ENCODE peak calls at places on chromosomes 12 and 14, in seven cellular contexts. One of them, this sample, is unnamed.

GRCh38 chr12:40662366-40662765 is 29.9 kb upstream of the CNTN1 start:
- DNase-seq in cerebellar cortex: no peak
- DNase-seq in stimulated activated CD4-positive, alpha-beta T cell treated with anti-CD3 and anti-CD28 coated beads, Interleukin-1b, Interleukin-23, amount 100 ng/mL, for 24 hours: no peak
- DNase-seq in fibroblast of the conjunctiva: no peak
- DNase-seq in Right ventricle myocardium inferior: no peak
- DNase-seq in fibroblast of the aortic adventitia: no peak
- DNase-seq in activated T-cell treated with anti-CD3 and anti-CD28 coated beads for 24 hours: no peak
- DNase-seq in this sample: no peak

GRCh38 chr12:81759215-81759991 is at the start of gene PPFIA2:
- DNase-seq in Right ventricle myocardium inferior: peak; percentile 60
- DNase-seq in fibroblast of the aortic adventitia: peak; percentile 22
- DNase-seq in fibroblast of the conjunctiva: peak; percentile 16
- DNase-seq in stimulated activated CD4-positive, alpha-beta T cell treated with anti-CD3 and anti-CD28 coated beads, Interleukin-1b, Interleukin-23, amount 100 ng/mL, for 24 hours: no peak
- DNase-seq in cerebellar cortex: peak; percentile 81
- DNase-seq in activated T-cell treated with anti-CD3 and anti-CD28 coated beads for 24 hours: no peak
- DNase-seq in this sample: no peak

GRCh38 chr14:56199095-56199975 is 81.1 kb downstream of the PELI2 start:
- DNase-seq in cerebellar cortex: no peak
- DNase-seq in fibroblast of the conjunctiva: peak; percentile 94
- DNase-seq in fibroblast of the aortic adventitia: peak; percentile 94
- DNase-seq in Right ventricle myocardium inferior: no peak
- DNase-seq in stimulated activated CD4-positive, alpha-beta T cell treated with anti-CD3 and anti-CD28 coated beads, Interleukin-1b, Interleukin-23, amount 100 ng/mL, for 24 hours: no peak
- DNase-seq in activated T-cell treated with anti-CD3 and anti-CD28 coated beads for 24 hours: no peak
- DNase-seq in this sample: peak; percentile 91

GRCh38 chr14:90355540-90356518 is 24.1 kb upstream of the NRDE2 start:
- DNase-seq in fibroblast of the aortic adventitia: peak; percentile 16
- DNase-seq in activated T-cell treated with anti-CD3 and anti-CD28 coated beads for 24 hours: no peak
- DNase-seq in cerebellar cortex: no peak
- DNase-seq in Right ventricle myocardium inferior: no peak
- DNase-seq in stimulated activated CD4-positive, alpha-beta T cell treated with anti-CD3 and anti-CD28 coated beads, Interleukin-1b, Interleukin-23, amount 100 ng/mL, for 24 hours: no peak
- DNase-seq in fibroblast of the conjunctiva: no peak
- DNase-seq in this sample: no peak

GRCh38 chr12:75444444-75445136 is 36.0 kb upstream of the GLIPR1 start:
- DNase-seq in activated T-cell treated with anti-CD3 and anti-CD28 coated beads for 24 hours: no peak
- DNase-seq in fibroblast of the conjunctiva: no peak
- DNase-seq in Right ventricle myocardium inferior: no peak
- DNase-seq in stimulated activated CD4-positive, alpha-beta T cell treated with anti-CD3 and anti-CD28 coated beads, Interleukin-1b, Interleukin-23, amount 100 ng/mL, for 24 hours: no peak
- DNase-seq in fibroblast of the aortic adventitia: peak; percentile 65
- DNase-seq in cerebellar cortex: no peak
- DNase-seq in this sample: no peak

GRCh38 chr14:45085004-45085403 is 1.1 kb downstream of the PRPF39 start:
- DNase-seq in fibroblast of the conjunctiva: no peak
- DNase-seq in fibroblast of the aortic adventitia: peak; percentile 61
- DNase-seq in Right ventricle myocardium inferior: no peak
- DNase-seq in stimulated activated CD4-positive, alpha-beta T cell treated with anti-CD3 and anti-CD28 coated beads, Interleukin-1b, Interleukin-23, amount 100 ng/mL, for 24 hours: no peak
- DNase-seq in cerebellar cortex: peak; percentile 6
- DNase-seq in activated T-cell treated with anti-CD3 and anti-CD28 coated beads for 24 hours: no peak
- DNase-seq in this sample: no peak

GRCh38 chr12:2112401-2112800 is 59.6 kb downstream of the CACNA1C start:
- DNase-seq in stimulated activated CD4-positive, alpha-beta T cell treated with anti-CD3 and anti-CD28 coated beads, Interleukin-1b, Interleukin-23, amount 100 ng/mL, for 24 hours: no peak
- DNase-seq in Right ventricle myocardium inferior: no peak
- DNase-seq in fibroblast of the conjunctiva: no peak
- DNase-seq in cerebellar cortex: peak; percentile 41
- DNase-seq in fibroblast of the aortic adventitia: no peak
- DNase-seq in activated T-cell treated with anti-CD3 and anti-CD28 coated beads for 24 hours: no peak
- DNase-seq in this sample: no peak

GRCh38 chr14:77609902-77610301 is 6.5 kb downstream of the SPTLC2 start:
- DNase-seq in Right ventricle myocardium inferior: no peak
- DNase-seq in fibroblast of the conjunctiva: no peak
- DNase-seq in fibroblast of the aortic adventitia: no peak
- DNase-seq in cerebellar cortex: no peak
- DNase-seq in activated T-cell treated with anti-CD3 and anti-CD28 coated beads for 24 hours: no peak
- DNase-seq in stimulated activated CD4-positive, alpha-beta T cell treated with anti-CD3 and anti-CD28 coated beads, Interleukin-1b, Interleukin-23, amount 100 ng/mL, for 24 hours: no peak
- DNase-seq in this sample: no peak

GRCh38 chr14:102862154-102862772 is 60.2 kb upstream of the AMN start:
- DNase-seq in fibroblast of the conjunctiva: no peak
- DNase-seq in activated T-cell treated with anti-CD3 and anti-CD28 coated beads for 24 hours: no peak
- DNase-seq in fibroblast of the aortic adventitia: no peak
- DNase-seq in cerebellar cortex: no peak
- DNase-seq in Right ventricle myocardium inferior: no peak
- DNase-seq in stimulated activated CD4-positive, alpha-beta T cell treated with anti-CD3 and anti-CD28 coated beads, Interleukin-1b, Interleukin-23, amount 100 ng/mL, for 24 hours: no peak
- DNase-seq in this sample: no peak

GRCh38 chr12:56120158-56120846 is 2.2 kb downstream of the ZC3H10 start:
- DNase-seq in fibroblast of the aortic adventitia: no peak
- DNase-seq in stimulated activated CD4-positive, alpha-beta T cell treated with anti-CD3 and anti-CD28 coated beads, Interleukin-1b, Interleukin-23, amount 100 ng/mL, for 24 hours: no peak
- DNase-seq in activated T-cell treated with anti-CD3 and anti-CD28 coated beads for 24 hours: no peak
- DNase-seq in fibroblast of the conjunctiva: no peak
- DNase-seq in Right ventricle myocardium inferior: no peak
- DNase-seq in cerebellar cortex: no peak
- DNase-seq in this sample: no peak

GRCh38 chr12:68342966-68343365 is 10.8 kb upstream of the MDM1 start:
- DNase-seq in Right ventricle myocardium inferior: no peak
- DNase-seq in fibroblast of the conjunctiva: no peak
- DNase-seq in stimulated activated CD4-positive, alpha-beta T cell treated with anti-CD3 and anti-CD28 coated beads, Interleukin-1b, Interleukin-23, amount 100 ng/mL, for 24 hours: no peak
- DNase-seq in cerebellar cortex: no peak
- DNase-seq in fibroblast of the aortic adventitia: no peak
- DNase-seq in activated T-cell treated with anti-CD3 and anti-CD28 coated beads for 24 hours: no peak
- DNase-seq in this sample: no peak

GRCh38 chr12:12561305-12562015 is 1.2 kb downstream of the DUSP16 start:
- DNase-seq in fibroblast of the aortic adventitia: peak; percentile 45
- DNase-seq in fibroblast of the conjunctiva: no peak
- DNase-seq in activated T-cell treated with anti-CD3 and anti-CD28 coated beads for 24 hours: peak; percentile 30
- DNase-seq in cerebellar cortex: peak; percentile 74
- DNase-seq in stimulated activated CD4-positive, alpha-beta T cell treated with anti-CD3 and anti-CD28 coated beads, Interleukin-1b, Interleukin-23, amount 100 ng/mL, for 24 hours: peak; percentile 11
- DNase-seq in Right ventricle myocardium inferior: peak; percentile 84
- DNase-seq in this sample: peak; percentile 24

GRCh38 chr12:55060470-55060869 is 40.7 kb downstream of the NEUROD4 start:
- DNase-seq in activated T-cell treated with anti-CD3 and anti-CD28 coated beads for 24 hours: peak; percentile 29
- DNase-seq in Right ventricle myocardium inferior: no peak
- DNase-seq in cerebellar cortex: no peak
- DNase-seq in fibroblast of the aortic adventitia: no peak
- DNase-seq in fibroblast of the conjunctiva: no peak
- DNase-seq in stimulated activated CD4-positive, alpha-beta T cell treated with anti-CD3 and anti-CD28 coated beads, Interleukin-1b, Interleukin-23, amount 100 ng/mL, for 24 hours: peak; percentile 30
- DNase-seq in this sample: no peak

GRCh38 chr14:88321692-88322504 is 1.2 kb downstream of the KCNK10 start:
- DNase-seq in fibroblast of the aortic adventitia: no peak
- DNase-seq in activated T-cell treated with anti-CD3 and anti-CD28 coated beads for 24 hours: no peak
- DNase-seq in Right ventricle myocardium inferior: no peak
- DNase-seq in stimulated activated CD4-positive, alpha-beta T cell treated with anti-CD3 and anti-CD28 coated beads, Interleukin-1b, Interleukin-23, amount 100 ng/mL, for 24 hours: no peak
- DNase-seq in fibroblast of the conjunctiva: no peak
- DNase-seq in cerebellar cortex: peak; percentile 72
- DNase-seq in this sample: no peak

GRCh38 chr12:6553051-6553868 is 2.6 kb downstream of the IFFO1 start:
- DNase-seq in Right ventricle myocardium inferior: no peak
- DNase-seq in stimulated activated CD4-positive, alpha-beta T cell treated with anti-CD3 and anti-CD28 coated beads, Interleukin-1b, Interleukin-23, amount 100 ng/mL, for 24 hours: no peak
- DNase-seq in activated T-cell treated with anti-CD3 and anti-CD28 coated beads for 24 hours: no peak
- DNase-seq in fibroblast of the aortic adventitia: peak; percentile 86
- DNase-seq in cerebellar cortex: peak; percentile 61
- DNase-seq in fibroblast of the conjunctiva: peak; percentile 82
- DNase-seq in this sample: peak; percentile 92

GRCh38 chr14:54362759-54363437 is 33.9 kb upstream of the CDKN3 start:
- DNase-seq in fibroblast of the conjunctiva: no peak
- DNase-seq in Right ventricle myocardium inferior: no peak
- DNase-seq in stimulated activated CD4-positive, alpha-beta T cell treated with anti-CD3 and anti-CD28 coated beads, Interleukin-1b, Interleukin-23, amount 100 ng/mL, for 24 hours: no peak
- DNase-seq in cerebellar cortex: no peak
- DNase-seq in activated T-cell treated with anti-CD3 and anti-CD28 coated beads for 24 hours: no peak
- DNase-seq in fibroblast of the aortic adventitia: no peak
- DNase-seq in this sample: no peak

GRCh38 chr14:100524933-100525243 is 62.3 kb downstream of the BEGAIN start:
- DNase-seq in fibroblast of the aortic adventitia: no peak
- DNase-seq in activated T-cell treated with anti-CD3 and anti-CD28 coated beads for 24 hours: no peak
- DNase-seq in fibroblast of the conjunctiva: no peak
- DNase-seq in cerebellar cortex: peak; percentile 51
- DNase-seq in stimulated activated CD4-positive, alpha-beta T cell treated with anti-CD3 and anti-CD28 coated beads, Interleukin-1b, Interleukin-23, amount 100 ng/mL, for 24 hours: no peak
- DNase-seq in Right ventricle myocardium inferior: no peak
- DNase-seq in this sample: no peak

GRCh38 chr14:21940887-21941855 is 267.6 kb upstream of the OR4E1 start:
- DNase-seq in fibroblast of the conjunctiva: peak; percentile 1
- DNase-seq in cerebellar cortex: peak; percentile 8
- DNase-seq in stimulated activated CD4-positive, alpha-beta T cell treated with anti-CD3 and anti-CD28 coated beads, Interleukin-1b, Interleukin-23, amount 100 ng/mL, for 24 hours: no peak
- DNase-seq in fibroblast of the aortic adventitia: no peak
- DNase-seq in Right ventricle myocardium inferior: no peak
- DNase-seq in activated T-cell treated with anti-CD3 and anti-CD28 coated beads for 24 hours: peak; percentile 13
- DNase-seq in this sample: no peak

GRCh38 chr12:85963322-85963721 is 89.2 kb downstream of the NTS start:
- DNase-seq in activated T-cell treated with anti-CD3 and anti-CD28 coated beads for 24 hours: no peak
- DNase-seq in cerebellar cortex: no peak
- DNase-seq in fibroblast of the aortic adventitia: peak; percentile 8
- DNase-seq in Right ventricle myocardium inferior: no peak
- DNase-seq in fibroblast of the conjunctiva: no peak
- DNase-seq in stimulated activated CD4-positive, alpha-beta T cell treated with anti-CD3 and anti-CD28 coated beads, Interleukin-1b, Interleukin-23, amount 100 ng/mL, for 24 hours: no peak
- DNase-seq in this sample: no peak

GRCh38 chr12:570237-570925 is 92.9 kb downstream of the NINJ2 start:
- DNase-seq in activated T-cell treated with anti-CD3 and anti-CD28 coated beads for 24 hours: no peak
- DNase-seq in Right ventricle myocardium inferior: peak; percentile 86
- DNase-seq in cerebellar cortex: peak; percentile 53
- DNase-seq in fibroblast of the conjunctiva: peak; percentile 75
- DNase-seq in fibroblast of the aortic adventitia: peak; percentile 85
- DNase-seq in stimulated activated CD4-positive, alpha-beta T cell treated with anti-CD3 and anti-CD28 coated beads, Interleukin-1b, Interleukin-23, amount 100 ng/mL, for 24 hours: no peak
- DNase-seq in this sample: peak; percentile 76

GRCh38 chr14:53951661-53952265 is 4.9 kb downstream of the BMP4 start:
- DNase-seq in activated T-cell treated with anti-CD3 and anti-CD28 coated beads for 24 hours: no peak
- DNase-seq in stimulated activated CD4-positive, alpha-beta T cell treated with anti-CD3 and anti-CD28 coated beads, Interleukin-1b, Interleukin-23, amount 100 ng/mL, for 24 hours: no peak
- DNase-seq in cerebellar cortex: peak; percentile 26
- DNase-seq in fibroblast of the conjunctiva: no peak
- DNase-seq in fibroblast of the aortic adventitia: no peak
- DNase-seq in Right ventricle myocardium inferior: no peak
- DNase-seq in this sample: no peak

GRCh38 chr14:88380405-88380804 is 5.1 kb upstream of the SPATA7 start:
- DNase-seq in stimulated activated CD4-positive, alpha-beta T cell treated with anti-CD3 and anti-CD28 coated beads, Interleukin-1b, Interleukin-23, amount 100 ng/mL, for 24 hours: no peak
- DNase-seq in fibroblast of the conjunctiva: no peak
- DNase-seq in Right ventricle myocardium inferior: no peak
- DNase-seq in activated T-cell treated with anti-CD3 and anti-CD28 coated beads for 24 hours: no peak
- DNase-seq in cerebellar cortex: peak; percentile 67
- DNase-seq in fibroblast of the aortic adventitia: peak; percentile 33
- DNase-seq in this sample: no peak

GRCh38 chr14:42671636-42672035 is 1065.0 kb downstream of the LRFN5 start:
- DNase-seq in cerebellar cortex: no peak
- DNase-seq in activated T-cell treated with anti-CD3 and anti-CD28 coated beads for 24 hours: no peak
- DNase-seq in fibroblast of the aortic adventitia: no peak
- DNase-seq in Right ventricle myocardium inferior: no peak
- DNase-seq in stimulated activated CD4-positive, alpha-beta T cell treated with anti-CD3 and anti-CD28 coated beads, Interleukin-1b, Interleukin-23, amount 100 ng/mL, for 24 hours: no peak
- DNase-seq in fibroblast of the conjunctiva: no peak
- DNase-seq in this sample: no peak

GRCh38 chr14:76926521-76927251 is 100.5 kb downstream of the LRRC74A start:
- DNase-seq in fibroblast of the conjunctiva: peak; percentile 72
- DNase-seq in cerebellar cortex: no peak
- DNase-seq in Right ventricle myocardium inferior: peak; percentile 80
- DNase-seq in fibroblast of the aortic adventitia: peak; percentile 84
- DNase-seq in stimulated activated CD4-positive, alpha-beta T cell treated with anti-CD3 and anti-CD28 coated beads, Interleukin-1b, Interleukin-23, amount 100 ng/mL, for 24 hours: no peak
- DNase-seq in activated T-cell treated with anti-CD3 and anti-CD28 coated beads for 24 hours: peak; percentile 35
- DNase-seq in this sample: no peak

GRCh38 chr12:77855548-77855947 is 24.9 kb downstream of the NAV3 start:
- DNase-seq in stimulated activated CD4-positive, alpha-beta T cell treated with anti-CD3 and anti-CD28 coated beads, Interleukin-1b, Interleukin-23, amount 100 ng/mL, for 24 hours: no peak
- DNase-seq in cerebellar cortex: no peak
- DNase-seq in fibroblast of the aortic adventitia: no peak
- DNase-seq in Right ventricle myocardium inferior: peak; percentile 59
- DNase-seq in activated T-cell treated with anti-CD3 and anti-CD28 coated beads for 24 hours: no peak
- DNase-seq in fibroblast of the conjunctiva: no peak
- DNase-seq in this sample: no peak

GRCh38 chr14:42994001-42994736 is 1387.5 kb downstream of the LRFN5 start:
- DNase-seq in activated T-cell treated with anti-CD3 and anti-CD28 coated beads for 24 hours: no peak
- DNase-seq in stimulated activated CD4-positive, alpha-beta T cell treated with anti-CD3 and anti-CD28 coated beads, Interleukin-1b, Interleukin-23, amount 100 ng/mL, for 24 hours: no peak
- DNase-seq in fibroblast of the conjunctiva: peak; percentile 62
- DNase-seq in Right ventricle myocardium inferior: no peak
- DNase-seq in fibroblast of the aortic adventitia: peak; percentile 87
- DNase-seq in cerebellar cortex: no peak
- DNase-seq in this sample: no peak

This sample was measured in GM04504.